ENCODE peak calls at places on chromosomes 13 and 19, in eight cellular contexts. H, Q, L, O, M, F, Z and G are unnamed samples. For H3K27me3, the result is how much of the 10 kb centered on the place peaks cover.

GRCh38 chr19:12885749-12886706 is 973 bp downstream of the KLF1 start:
- DNase-seq in H (no peak), Q (no peak), L (no peak), O (no peak), M (no peak), F (no peak), Z (no peak), G (no peak)

GRCh38 chr19:35037716-35038622 is 3.6 kb upstream of the HPN start:
- DNase-seq in H (no peak), Q (no peak), L (peak), O (no peak), M (peak), F (no peak), Z (no peak), G (no peak)

GRCh38 chr13:27005556-27005955 is 166.1 kb downstream of the USP12 start:
- DNase-seq in H (no peak), Q (peak), L (no peak), O (no peak), M (no peak), F (no peak), Z (peak), G (no peak)

GRCh38 chr13:35978607-35979316 is 152.4 kb downstream of the DCLK1 start:
- DNase-seq in H (peak), Q (peak), L (no peak), O (no peak), M (no peak), F (peak), Z (no peak), G (peak)

GRCh38 chr13:41154042-41154441 is 21.4 kb upstream of the KBTBD6 start:
- DNase-seq in H (no peak), Q (no peak), L (no peak), O (no peak), M (no peak), F (no peak), Z (no peak), G (no peak)

GRCh38 chr13:107289540-107289939 is 721.6 kb upstream of the ARGLU1 start:
- DNase-seq in H (no peak), Q (no peak), L (no peak), O (no peak), M (no peak), F (no peak), Z (no peak), G (no peak)

GRCh38 chr13:45928196-45928595 is 76.6 kb upstream of the SIAH3 start:
- DNase-seq in H (no peak), Q (no peak), L (no peak), O (no peak), M (no peak), F (no peak), Z (no peak), G (no peak)

GRCh38 chr13:67223024-67223423 is 7.1 kb downstream of the PCDH9 start:
- DNase-seq in H (no peak), Q (peak), L (no peak), O (no peak), M (no peak), F (no peak), Z (no peak), G (no peak)

GRCh38 chr13:21106089-21106488 is 44.7 kb upstream of the LATS2 start:
- DNase-seq in H (no peak), Q (peak), L (no peak), O (no peak), M (no peak), F (no peak), Z (no peak), G (no peak)

GRCh38 chr19:3507371-3508120 is 1.4 kb downstream of the FZR1 start:
- DNase-seq in H (no peak), Q (no peak), L (no peak), O (no peak), M (no peak), F (peak), Z (peak), G (no peak)

GRCh38 chr13:105702441-105702840 is 833.0 kb downstream of the EFNB2 start:
- DNase-seq in H (no peak), Q (no peak), L (no peak), O (no peak), M (no peak), F (no peak), Z (no peak), G (no peak)

GRCh38 chr13:54799621-54800226 is 1771.1 kb downstream of the OLFM4 start:
- DNase-seq in H (no peak), Q (no peak), L (no peak), O (no peak), M (no peak), F (no peak), Z (no peak), G (no peak)

GRCh38 chr13:41075034-41075433 is 13.7 kb downstream of the WBP4 start:
- DNase-seq in H (peak), Q (no peak), L (no peak), O (no peak), M (no peak), F (peak), Z (no peak), G (peak)

GRCh38 chr19:8311461-8312260 is 3.5 kb upstream of the CD320 start:
- DNase-seq in H (no peak), Q (no peak), L (peak), O (no peak), M (peak), F (no peak), Z (peak), G (no peak)

GRCh38 chr13:22103628-22104027 is 432.8 kb downstream of the FGF9 start:
- DNase-seq in H (no peak), Q (no peak), L (no peak), O (no peak), M (no peak), F (no peak), Z (no peak), G (no peak)

GRCh38 chr13:48231080-48231479 is 1.9 kb upstream of the ITM2B start:
- DNase-seq in H (no peak), Q (peak), L (no peak), O (no peak), M (no peak), F (no peak), Z (no peak), G (no peak)

GRCh38 chr19:38562096-38562495 is 55.7 kb downstream of the MAP4K1 start:
- DNase-seq in H (no peak), Q (no peak), L (no peak), O (no peak), M (no peak), F (no peak), Z (no peak), G (no peak)

GRCh38 chr19:49403404-49404187 is 15.5 kb downstream of the KASH5 start:
- DNase-seq in H (no peak), Q (peak), L (no peak), O (peak), M (no peak), F (peak), Z (no peak), G (no peak)

GRCh38 chr13:58181111-58181510 is 549.6 kb downstream of the PCDH17 start:
- DNase-seq in H (no peak), Q (no peak), L (no peak), O (no peak), M (no peak), F (no peak), Z (no peak), G (no peak)

GRCh38 chr13:26132756-26133155 is 80.9 kb upstream of the SHISA2 start:
- DNase-seq in H (no peak), Q (peak), L (no peak), O (peak), M (no peak), F (no peak), Z (no peak), G (no peak)

GRCh38 chr19:56150358-56150757 is 9.3 kb downstream of the ZNF444 start:
- DNase-seq in H (no peak), Q (no peak), L (no peak), O (no peak), M (no peak), F (no peak), Z (no peak), G (no peak)

GRCh38 chr13:40146586-40147240 is 491.3 kb downstream of the COG6 start:
- DNase-seq in H (no peak), Q (no peak), L (no peak), O (no peak), M (no peak), F (no peak), Z (no peak), G (no peak)

GRCh38 chr19:52987221-52987620 is 24.5 kb upstream of the ZNF816 start:
- DNase-seq in H (no peak), Q (no peak), L (no peak), O (no peak), M (no peak), F (no peak), Z (no peak), G (no peak)

GRCh38 chr19:37899453-37899852 is 6.9 kb downstream of the WDR87 start:
- DNase-seq in H (no peak), Q (no peak), L (no peak), O (no peak), M (no peak), F (no peak), Z (no peak), G (no peak)

GRCh38 chr13:66922444-66922843 is 307.7 kb downstream of the PCDH9 start:
- DNase-seq in H (no peak), Q (no peak), L (no peak), O (no peak), M (no peak), F (no peak), Z (no peak), G (no peak)

GRCh38 chr19:33819496-33819874 is 22.8 kb downstream of the KCTD15 start:
- DNase-seq in H (no peak), Q (no peak), L (no peak), O (no peak), M (no peak), F (no peak), Z (no peak), G (peak)
- H3K4me3 ChIP-seq in H (peak), Q (peak), L (peak), O (no peak), M (peak), F (peak), Z (peak), G (peak)

DNA sequence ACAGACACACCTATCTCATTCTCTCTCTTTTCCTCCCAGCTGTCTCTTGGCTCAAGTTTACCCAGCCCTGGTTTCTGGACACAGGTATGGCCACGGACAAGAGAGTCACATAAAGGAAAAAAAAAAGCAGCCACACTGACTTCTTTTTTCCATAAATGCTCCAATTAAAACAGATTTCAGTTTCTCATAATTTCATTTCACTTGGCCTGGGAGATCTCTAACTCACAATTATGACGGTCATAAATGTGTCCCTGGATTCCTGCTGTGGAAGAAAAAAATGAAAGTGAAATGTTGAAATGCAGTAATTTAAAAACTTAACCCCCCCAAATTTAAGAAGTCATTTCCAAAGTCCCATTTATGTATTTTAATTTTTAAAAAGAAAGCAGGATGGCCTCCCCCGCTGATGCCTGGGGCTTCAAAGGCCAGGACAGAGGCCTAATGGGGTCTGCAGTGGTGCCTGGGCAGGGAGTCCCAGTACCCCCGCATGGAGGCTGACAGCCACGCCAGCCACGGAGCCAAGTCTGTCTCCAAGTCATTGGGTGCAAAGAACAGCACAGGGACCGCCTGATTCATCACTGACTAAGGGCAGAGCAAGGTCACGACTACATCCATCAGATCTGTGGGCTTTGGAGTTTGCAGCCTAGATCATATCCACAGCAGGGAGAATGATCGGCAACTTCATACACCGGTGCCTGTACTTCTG is 79.7 kb downstream of the TSHZ3 start:
- DNase-seq in H (no peak), Q (peak), L (no peak), O (no peak), M (no peak), F (no peak), Z (peak), G (no peak)
- H3K27me3 ChIP-seq in H (under half), Q (under half), L (under half), O (under half), M (under half), F (under half), Z (under half), G (under half)

GRCh38 chr19:27774827-27775226 is 1438.1 kb downstream of the UQCRFS1 start:
- DNase-seq in H (peak), Q (no peak), L (no peak), O (no peak), M (no peak), F (no peak), Z (no peak), G (peak)

GRCh38 chr19:27774337-27774736 is 1438.6 kb downstream of the UQCRFS1 start:
- DNase-seq in H (no peak), Q (no peak), L (no peak), O (no peak), M (no peak), F (no peak), Z (no peak), G (no peak)

GRCh38 chr19:27772059-27772458 is 1440.9 kb downstream of the UQCRFS1 start:
- DNase-seq in H (no peak), Q (no peak), L (no peak), O (no peak), M (no peak), F (no peak), Z (no peak), G (no peak)

GRCh38 chr19:27775395-27775794 is 1437.6 kb downstream of the UQCRFS1 start:
- DNase-seq in H (no peak), Q (no peak), L (no peak), O (no peak), M (no peak), F (no peak), Z (no peak), G (no peak)

DNA sequence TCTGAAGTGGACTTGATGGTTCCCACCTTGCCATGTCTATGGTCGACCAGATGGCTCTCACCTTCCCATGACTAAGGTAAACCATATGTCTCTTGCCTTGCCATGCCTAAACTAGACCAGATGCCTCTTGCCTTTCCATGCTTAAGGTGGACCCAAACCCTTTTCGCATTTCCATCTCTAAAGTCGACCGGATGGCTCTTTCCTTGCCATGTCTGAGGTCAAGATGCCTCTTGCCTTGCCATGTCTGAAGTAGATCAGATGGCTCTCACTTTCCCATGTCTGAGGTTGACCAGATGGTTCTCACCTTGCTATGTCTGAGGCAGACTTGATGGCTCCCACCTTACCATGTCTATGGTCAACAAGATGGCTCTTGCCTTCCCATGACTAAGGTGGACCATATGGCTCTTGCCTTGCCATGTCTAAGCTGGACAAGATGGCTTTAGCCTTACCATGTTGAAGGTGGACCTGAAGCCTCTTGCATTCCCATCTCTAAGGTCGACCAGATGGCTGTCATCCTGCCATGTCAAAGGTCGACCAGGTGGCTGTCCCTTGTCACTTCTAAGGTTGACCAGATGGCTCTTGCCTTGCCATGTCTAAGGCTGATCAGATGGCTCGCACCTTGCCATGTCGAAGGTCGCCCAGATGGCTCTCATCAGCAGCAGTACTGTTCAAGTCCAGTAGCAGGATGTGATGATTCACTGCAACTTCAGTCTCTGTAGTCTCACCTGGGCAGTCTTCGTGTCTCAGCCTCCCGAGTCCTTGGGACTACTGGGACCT is 1439.4 kb downstream of the UQCRFS1 start:
- DNase-seq in H (no peak), Q (no peak), L (no peak), O (no peak), M (no peak), F (no peak), Z (no peak), G (no peak)
- H3K4me3 ChIP-seq in H (no peak), Q (no peak), L (no peak), O (no peak), M (no peak), F (no peak), Z (no peak), G (no peak)

DNA sequence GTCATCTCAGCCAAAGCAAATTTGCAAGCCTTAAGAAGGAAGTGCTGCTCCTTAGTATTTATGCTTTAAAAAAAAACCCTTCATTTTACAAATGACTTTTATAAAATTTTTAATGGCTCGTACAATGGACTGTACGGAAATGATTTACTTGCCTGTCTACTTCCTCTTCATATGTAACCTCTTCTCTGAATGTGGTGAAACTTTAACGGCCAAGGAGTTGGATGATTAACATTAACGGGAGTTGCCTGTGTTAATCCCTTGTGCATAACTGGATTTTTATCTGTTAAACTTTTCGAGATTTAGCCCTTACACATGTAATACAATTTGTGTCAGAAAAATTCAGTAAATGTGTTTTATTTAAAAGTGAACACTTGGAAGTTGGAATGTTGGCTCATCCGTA is 429.4 kb downstream of the TBC1D4 start:
- DNase-seq in H (no peak), Q (no peak), L (no peak), O (no peak), M (no peak), F (no peak), Z (no peak), G (no peak)
- H3K27me3 ChIP-seq in H (under half), Q (under half), L (under half), O (under half), M (under half), F (under half), Z (under half), G (under half)

DNA sequence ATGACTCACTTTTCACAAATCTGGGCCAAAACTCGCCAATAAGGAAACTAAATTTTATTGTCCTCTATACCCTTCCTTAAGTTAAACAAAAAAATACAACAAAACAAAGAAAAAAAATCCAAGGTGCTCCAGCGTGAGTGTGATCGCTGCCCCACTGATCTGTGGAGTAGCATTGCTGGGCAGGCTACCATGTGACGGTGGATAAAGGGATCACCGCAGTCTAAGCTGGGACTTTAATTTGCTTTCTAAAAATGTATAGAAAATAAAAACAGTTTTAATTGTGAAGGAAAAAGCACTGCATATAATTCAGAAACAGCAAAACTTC is 92.9 kb downstream of the FLT1 start:
- DNase-seq in H (no peak), Q (no peak), L (no peak), O (no peak), M (no peak), F (no peak), Z (no peak), G (no peak)
- H3K4me3 ChIP-seq in H (no peak), Q (no peak), L (no peak), O (no peak), M (no peak), F (no peak), Z (no peak), G (no peak)